ENCODE peak calls at places on chromosomes 16 and 17, in nine cellular contexts. W is stomach; Y is RWPE2; N is cardiac muscle cell; H is Karpas-422; S is CD4-positive, alpha-beta memory T cell; V is PC-3; J is CD4-positive, alpha-beta T cell; M is trophoblast cell. T is an unnamed sample.

GRCh38 chr17:81083125-81083765 is 48.3 kb downstream of the BAIAP2 start:
- DNase-seq in W (peak), Y (no peak), H (no peak), J (no peak), V (no peak), M (no peak), N (no peak), S (no peak), T (no peak)

GRCh38 chr16:56491657-56492261 is 28.1 kb downstream of the BBS2 start:
- DNase-seq in M (no peak), V (no peak), N (no peak), H (peak), J (no peak), S (no peak), W (no peak), Y (no peak), T (no peak)

GRCh38 chr17:4582101-4582501 is 2.2 kb upstream of the SMTNL2 start:
- DNase-seq in Y (peak), H (no peak), V (no peak), W (no peak), J (no peak), S (no peak), M (no peak), N (no peak), T (no peak)

GRCh38 chr17:77391668-77392375 is 251.1 kb downstream of the SEC14L1 start:
- DNase-seq in W (no peak), M (no peak), J (no peak), N (peak), Y (no peak), S (peak), H (no peak), V (peak), T (peak)

GRCh38 chr16:48607056-48607825 is 2.7 kb downstream of the N4BP1 start:
- DNase-seq in Y (peak), J (no peak), M (peak), V (peak), N (peak), S (no peak), W (peak), H (no peak), T (no peak)

GRCh38 chr17:77203436-77203835 is 62.7 kb downstream of the SEC14L1 start:
- DNase-seq in W (no peak), J (no peak), Y (no peak), M (no peak), H (no peak), N (no peak), S (no peak), V (no peak), T (no peak)

GRCh38 chr17:17351901-17352781 is 49.0 kb downstream of the NT5M start:
- DNase-seq in M (no peak), J (no peak), W (peak), V (peak), H (no peak), N (peak), Y (no peak), S (no peak), T (peak)

GRCh38 chr17:82633343-82633742 is 14.9 kb downstream of the WDR45B start:
- DNase-seq in M (no peak), H (no peak), V (no peak), J (no peak), W (no peak), Y (no peak), N (no peak), S (no peak), T (no peak)

GRCh38 chr17:4476512-4477070 is 22.1 kb upstream of the SPNS2 start:
- DNase-seq in V (no peak), M (peak), Y (no peak), W (peak), S (no peak), H (no peak), N (no peak), J (no peak), T (no peak)

GRCh38 chr16:12426122-12426521 is 377.6 kb downstream of the CPPED1 start:
- DNase-seq in S (no peak), J (no peak), Y (no peak), M (no peak), V (no peak), H (no peak), W (no peak), N (peak), T (no peak)

GRCh38 chr17:29154516-29155234 is 25.5 kb downstream of the MYO18A start:
- DNase-seq in N (no peak), V (no peak), H (no peak), Y (no peak), S (no peak), W (peak), J (no peak), M (no peak), T (peak)

GRCh38 chr17:43316522-43317142 is 82.2 kb upstream of the ARL4D start:
- DNase-seq in J (no peak), S (peak), H (peak), N (no peak), M (peak), Y (no peak), V (no peak), W (no peak), T (no peak)

GRCh38 chr17:40932608-40933007 is 4.8 kb downstream of the KRT23 start:
- DNase-seq in W (no peak), N (no peak), J (no peak), V (no peak), Y (no peak), S (no peak), M (no peak), H (no peak), T (no peak)

GRCh38 chr17:4449736-4450135 is 16.0 kb downstream of the SPNS3 start:
- DNase-seq in M (no peak), V (no peak), W (peak), S (no peak), J (no peak), Y (no peak), H (no peak), N (no peak), T (no peak)

GRCh38 chr17:81980752-81981239 is 3.4 kb downstream of the ASPSCR1 start:
- DNase-seq in H (no peak), Y (no peak), W (no peak), V (no peak), J (no peak), M (peak), S (no peak), N (no peak), T (no peak)

GRCh38 chr16:71230122-71230845 is at the start of gene HYDIN:
- DNase-seq in N (peak), J (no peak), Y (peak), M (peak), W (no peak), S (no peak), H (no peak), V (peak), T (no peak)

GRCh38 chr16:4859900-4860255 is 12.6 kb downstream of the UBN1 start:
- DNase-seq in N (peak), S (no peak), J (no peak), Y (no peak), V (peak), H (no peak), W (no peak), M (no peak), T (no peak)

GRCh38 chr17:11094377-11094776 is 146.6 kb upstream of the SHISA6 start:
- DNase-seq in Y (no peak), J (no peak), H (no peak), W (no peak), V (no peak), N (no peak), M (no peak), S (no peak), T (no peak)

DNA sequence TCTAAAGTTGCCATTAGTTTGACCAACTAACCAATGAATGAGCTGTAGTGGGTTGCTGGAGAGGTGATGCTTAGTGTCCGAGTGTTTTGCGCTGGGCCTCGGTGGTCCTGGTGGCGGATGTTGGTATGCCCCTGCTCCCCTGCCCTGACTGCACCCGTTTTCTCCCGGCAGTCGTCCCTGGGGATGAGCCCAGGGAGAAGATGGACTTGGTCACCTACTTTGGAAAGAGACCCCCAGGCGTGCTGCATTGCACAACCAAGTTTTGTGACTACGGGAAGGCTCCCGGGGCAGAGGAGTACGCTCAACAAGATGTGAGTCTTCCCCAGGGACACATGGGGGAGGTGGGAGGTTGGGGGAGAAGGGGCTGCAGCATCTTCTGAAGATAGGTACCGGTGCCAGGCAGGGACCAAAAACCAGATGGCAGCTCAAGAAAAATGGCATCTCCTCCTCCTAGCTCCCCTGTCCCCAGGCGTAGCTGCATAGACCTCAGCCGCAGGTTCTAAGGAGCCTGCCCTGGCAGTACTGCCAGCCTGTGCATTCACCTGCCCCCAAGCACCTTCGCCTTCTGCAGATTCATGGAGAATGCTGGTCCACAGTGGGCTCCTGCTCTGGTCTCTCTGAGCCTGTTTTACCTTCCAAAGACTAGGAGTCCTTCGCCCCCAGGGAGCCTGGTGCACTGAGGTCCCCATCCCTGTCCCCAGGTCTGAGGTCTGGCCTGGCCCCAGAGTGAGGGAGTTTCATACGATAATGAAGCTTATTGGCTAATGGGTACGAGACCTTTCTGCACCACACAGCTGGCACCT is 5.3 kb downstream of the CNP start:
- DNase-seq in H (peak), W (no peak), M (no peak), N (no peak), V (no peak), S (no peak), J (no peak), Y (no peak), T (no peak)
- H3K27ac ChIP-seq in H (no peak), W (no peak), M (no peak), N (peak), V (peak), S (no peak), J (no peak), Y (no peak), T (peak)

DNA sequence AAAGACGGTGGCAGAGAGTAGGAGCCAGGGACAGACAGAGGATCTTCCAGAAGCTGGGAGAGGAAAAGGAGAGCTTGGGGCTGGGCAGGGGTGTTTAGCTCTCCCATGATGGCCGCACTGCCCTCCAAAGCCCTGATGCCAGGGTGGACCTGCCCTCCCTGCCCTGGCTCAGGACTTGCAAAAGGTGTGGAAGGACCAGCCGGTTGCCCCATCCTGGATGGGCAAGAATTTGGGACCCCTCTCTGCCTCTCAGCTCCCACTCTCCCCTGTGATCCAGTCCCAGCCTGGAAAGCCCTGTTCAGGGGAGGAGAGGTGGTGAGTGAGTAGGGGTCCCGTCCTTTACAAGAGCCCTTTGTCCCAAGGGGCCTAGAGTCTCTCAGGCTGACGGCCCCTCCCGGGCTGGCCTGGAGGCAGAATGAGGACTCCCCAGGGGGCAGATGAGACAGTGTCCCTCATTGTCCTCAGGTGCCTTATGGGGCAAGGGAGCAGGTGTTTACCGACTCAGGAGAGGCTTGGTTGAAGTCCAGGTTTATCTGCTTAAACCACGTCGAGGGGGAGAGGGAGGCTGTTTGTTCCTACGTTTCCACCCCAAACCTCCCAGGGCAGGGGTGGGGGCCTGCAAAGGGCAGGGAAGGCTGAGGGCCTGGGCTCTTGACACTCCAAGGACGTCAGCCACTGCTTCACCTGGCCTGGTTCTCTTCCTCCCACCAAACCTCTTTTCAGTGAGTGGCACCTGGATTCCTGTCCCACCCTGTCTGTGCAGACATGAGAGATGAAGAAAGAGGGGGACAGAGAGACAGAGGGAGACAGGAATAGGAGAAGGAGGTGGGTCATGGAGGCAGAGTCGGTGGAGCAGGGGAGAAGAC is 19.2 kb upstream of the ITGA3 start:
- DNase-seq in M (no peak), J (no peak), W (no peak), H (no peak), Y (no peak), S (no peak), V (no peak), N (no peak), T (no peak)
- H3K27ac ChIP-seq in M (no peak), J (no peak), W (no peak), H (no peak), Y (peak), S (no peak), V (no peak), N (no peak), T (no peak)

GRCh38 chr17:58870747-58871146 is 115.1 kb downstream of the PPM1E start:
- DNase-seq in N (peak), H (no peak), Y (no peak), J (no peak), W (no peak), V (peak), S (no peak), M (no peak), T (no peak)

DNA sequence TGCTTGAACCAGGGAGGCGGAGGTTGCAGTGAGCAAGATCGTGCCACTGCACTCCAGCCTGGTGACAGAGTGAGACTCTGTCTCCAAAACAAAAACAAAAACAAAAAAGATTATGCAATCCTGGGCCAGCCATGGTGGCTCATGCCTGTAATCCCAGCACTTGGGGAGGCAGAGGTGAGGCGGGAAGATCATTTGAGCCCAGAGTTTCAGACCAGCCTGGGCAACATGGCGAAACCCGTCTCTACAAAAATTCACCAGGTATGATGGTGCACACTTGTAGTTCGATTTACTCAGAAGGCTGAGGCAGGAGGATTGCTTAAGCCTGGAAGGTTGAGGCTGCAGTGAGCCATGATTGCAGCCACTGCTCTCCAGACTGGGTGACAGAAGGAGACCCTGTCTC is 109.6 kb downstream of the PPM1E start:
- DNase-seq in S (no peak), W (no peak), H (no peak), M (peak), N (no peak), Y (no peak), V (no peak), J (no peak), T (no peak)
- H3K27ac ChIP-seq in S (no peak), W (no peak), H (no peak), M (no peak), N (no peak), Y (no peak), V (no peak), J (no peak), T (no peak)

GRCh38 chr16:976389-976931 is 5.1 kb upstream of the SOX8 start:
- DNase-seq in N (no peak), H (no peak), S (no peak), J (no peak), V (no peak), M (no peak), Y (no peak), W (no peak), T (no peak)
- H3K27ac ChIP-seq in N (no peak), H (no peak), S (no peak), J (peak), V (no peak), M (no peak), Y (no peak), W (no peak), T (no peak)

GRCh38 chr16:50902457-50902856 is 160.6 kb downstream of the CYLD start:
- DNase-seq in H (no peak), S (no peak), Y (no peak), V (no peak), J (no peak), M (no peak), N (no peak), W (no peak), T (no peak)
- H3K27ac ChIP-seq in H (no peak), S (no peak), Y (no peak), V (no peak), J (no peak), M (no peak), N (no peak), W (no peak), T (no peak)

T was measured in psoas muscle.